ENCODE peak calls at places on chromosome 17, in seven cellular contexts. One of them, this sample, is unnamed.

GRCh38 chr17:43453331-43453812 is 30.4 kb upstream of the DHX8 start:
- DNase-seq in IMR-90: no peak
- DNase-seq in H9: no peak
- DNase-seq in neuronal stem cell: no peak
- DNase-seq in mesendoderm: no peak
- DNase-seq in mesenchymal stem cell: peak
- DNase-seq in trophoblast cell: no peak
- DNase-seq in this sample: no peak

GRCh38 chr17:33929181-33929724 is 325.8 kb upstream of the CCL2 start:
- DNase-seq in IMR-90: no peak
- DNase-seq in H9: peak
- DNase-seq in neuronal stem cell: peak
- DNase-seq in mesendoderm: peak
- DNase-seq in mesenchymal stem cell: no peak
- DNase-seq in trophoblast cell: no peak
- DNase-seq in this sample: peak

GRCh38 chr17:78736526-78737079 is 45.5 kb downstream of the CYTH1 start:
- DNase-seq in IMR-90: no peak
- DNase-seq in H9: peak
- DNase-seq in neuronal stem cell: no peak
- DNase-seq in mesendoderm: peak
- DNase-seq in mesenchymal stem cell: no peak
- DNase-seq in trophoblast cell: peak
- DNase-seq in this sample: no peak

GRCh38 chr17:10745231-10745630 is 15.4 kb upstream of the TMEM220 start:
- DNase-seq in IMR-90: no peak
- DNase-seq in H9: no peak
- DNase-seq in neuronal stem cell: no peak
- DNase-seq in mesendoderm: no peak
- DNase-seq in mesenchymal stem cell: peak
- DNase-seq in trophoblast cell: no peak
- DNase-seq in this sample: no peak

GRCh38 chr17:48497103-48497502 is 33.7 kb downstream of the HOXB1 start:
- DNase-seq in IMR-90: peak
- DNase-seq in H9: no peak
- DNase-seq in neuronal stem cell: no peak
- DNase-seq in mesendoderm: peak
- DNase-seq in mesenchymal stem cell: peak
- DNase-seq in trophoblast cell: peak
- DNase-seq in this sample: no peak

GRCh38 chr17:80146121-80147034 is 550 bp downstream of the EIF4A3 start:
- DNase-seq in IMR-90: peak
- DNase-seq in H9: no peak
- DNase-seq in neuronal stem cell: peak
- DNase-seq in mesendoderm: peak
- DNase-seq in mesenchymal stem cell: peak
- DNase-seq in trophoblast cell: peak
- DNase-seq in this sample: no peak

GRCh38 chr17:50806141-50806643 is 29.2 kb upstream of the WFIKKN2 start:
- DNase-seq in IMR-90: peak
- DNase-seq in H9: peak
- DNase-seq in neuronal stem cell: no peak
- DNase-seq in mesendoderm: no peak
- DNase-seq in mesenchymal stem cell: no peak
- DNase-seq in trophoblast cell: no peak
- DNase-seq in this sample: peak

GRCh38 chr17:50183439-50184001 is 17.7 kb downstream of the SGCA start:
- DNase-seq in IMR-90: peak
- DNase-seq in H9: no peak
- DNase-seq in neuronal stem cell: no peak
- DNase-seq in mesendoderm: no peak
- DNase-seq in mesenchymal stem cell: no peak
- DNase-seq in trophoblast cell: no peak
- DNase-seq in this sample: no peak

GRCh38 chr17:57281887-57282653 is 25.7 kb downstream of the MSI2 start:
- DNase-seq in IMR-90: no peak
- DNase-seq in H9: no peak
- DNase-seq in neuronal stem cell: no peak
- DNase-seq in mesendoderm: no peak
- DNase-seq in mesenchymal stem cell: no peak
- DNase-seq in trophoblast cell: no peak
- DNase-seq in this sample: no peak

GRCh38 chr17:21370430-21370829 is 5.7 kb upstream of the KCNJ12 start:
- DNase-seq in IMR-90: no peak
- DNase-seq in H9: no peak
- DNase-seq in neuronal stem cell: peak
- DNase-seq in mesendoderm: peak
- DNase-seq in mesenchymal stem cell: peak
- DNase-seq in trophoblast cell: no peak
- DNase-seq in this sample: no peak

GRCh38 chr17:51857052-51857593 is 301.4 kb downstream of the CA10 start:
- DNase-seq in IMR-90: no peak
- DNase-seq in H9: peak
- DNase-seq in neuronal stem cell: no peak
- DNase-seq in mesendoderm: peak
- DNase-seq in mesenchymal stem cell: no peak
- DNase-seq in trophoblast cell: no peak
- DNase-seq in this sample: no peak

GRCh38 chr17:52885882-52886281 is 727.4 kb upstream of the CA10 start:
- DNase-seq in IMR-90: no peak
- DNase-seq in H9: no peak
- DNase-seq in neuronal stem cell: no peak
- DNase-seq in mesendoderm: peak
- DNase-seq in mesenchymal stem cell: no peak
- DNase-seq in trophoblast cell: no peak
- DNase-seq in this sample: no peak

GRCh38 chr17:30952645-30953393 is 18.0 kb upstream of the RNF135 start:
- DNase-seq in IMR-90: no peak
- DNase-seq in H9: no peak
- DNase-seq in neuronal stem cell: no peak
- DNase-seq in mesendoderm: no peak
- DNase-seq in mesenchymal stem cell: no peak
- DNase-seq in trophoblast cell: no peak
- DNase-seq in this sample: no peak

GRCh38 chr17:1890758-1891450 is 61.1 kb downstream of the RPA1 start:
- DNase-seq in IMR-90: no peak
- DNase-seq in H9: no peak
- DNase-seq in neuronal stem cell: no peak
- DNase-seq in mesendoderm: no peak
- DNase-seq in mesenchymal stem cell: no peak
- DNase-seq in trophoblast cell: no peak
- DNase-seq in this sample: no peak

GRCh38 chr17:46030752-46031151 is 31.7 kb downstream of the STH start:
- DNase-seq in IMR-90: no peak
- DNase-seq in H9: no peak
- DNase-seq in neuronal stem cell: no peak
- DNase-seq in mesendoderm: no peak
- DNase-seq in mesenchymal stem cell: no peak
- DNase-seq in trophoblast cell: no peak
- DNase-seq in this sample: no peak

GRCh38 chr17:46031440-46031839 is 32.4 kb downstream of the STH start:
- DNase-seq in IMR-90: no peak
- DNase-seq in H9: no peak
- DNase-seq in neuronal stem cell: no peak
- DNase-seq in mesendoderm: no peak
- DNase-seq in mesenchymal stem cell: no peak
- DNase-seq in trophoblast cell: no peak
- DNase-seq in this sample: no peak

GRCh38 chr17:46033392-46033791 is 34.3 kb downstream of the STH start:
- DNase-seq in IMR-90: no peak
- DNase-seq in H9: no peak
- DNase-seq in neuronal stem cell: no peak
- DNase-seq in mesendoderm: no peak
- DNase-seq in mesenchymal stem cell: no peak
- DNase-seq in trophoblast cell: no peak
- DNase-seq in this sample: no peak

GRCh38 chr17:46031920-46032319 is 32.9 kb downstream of the STH start:
- DNase-seq in IMR-90: no peak
- DNase-seq in H9: no peak
- DNase-seq in neuronal stem cell: no peak
- DNase-seq in mesendoderm: no peak
- DNase-seq in mesenchymal stem cell: no peak
- DNase-seq in trophoblast cell: no peak
- DNase-seq in this sample: no peak

GRCh38 chr17:46032909-46033308 is 33.9 kb downstream of the STH start:
- DNase-seq in IMR-90: no peak
- DNase-seq in H9: no peak
- DNase-seq in neuronal stem cell: no peak
- DNase-seq in mesendoderm: no peak
- DNase-seq in mesenchymal stem cell: no peak
- DNase-seq in trophoblast cell: no peak
- DNase-seq in this sample: no peak
- H2BK120ac ChIP-seq in IMR-90: no peak
- H2BK120ac ChIP-seq in H9: no peak
- H2BK120ac ChIP-seq in neuronal stem cell: no peak
- H2BK120ac ChIP-seq in mesendoderm: no peak
- H2BK120ac ChIP-seq in mesenchymal stem cell: no peak
- H2BK120ac ChIP-seq in trophoblast cell: no peak
- H2BK120ac ChIP-seq in this sample: no peak

DNA sequence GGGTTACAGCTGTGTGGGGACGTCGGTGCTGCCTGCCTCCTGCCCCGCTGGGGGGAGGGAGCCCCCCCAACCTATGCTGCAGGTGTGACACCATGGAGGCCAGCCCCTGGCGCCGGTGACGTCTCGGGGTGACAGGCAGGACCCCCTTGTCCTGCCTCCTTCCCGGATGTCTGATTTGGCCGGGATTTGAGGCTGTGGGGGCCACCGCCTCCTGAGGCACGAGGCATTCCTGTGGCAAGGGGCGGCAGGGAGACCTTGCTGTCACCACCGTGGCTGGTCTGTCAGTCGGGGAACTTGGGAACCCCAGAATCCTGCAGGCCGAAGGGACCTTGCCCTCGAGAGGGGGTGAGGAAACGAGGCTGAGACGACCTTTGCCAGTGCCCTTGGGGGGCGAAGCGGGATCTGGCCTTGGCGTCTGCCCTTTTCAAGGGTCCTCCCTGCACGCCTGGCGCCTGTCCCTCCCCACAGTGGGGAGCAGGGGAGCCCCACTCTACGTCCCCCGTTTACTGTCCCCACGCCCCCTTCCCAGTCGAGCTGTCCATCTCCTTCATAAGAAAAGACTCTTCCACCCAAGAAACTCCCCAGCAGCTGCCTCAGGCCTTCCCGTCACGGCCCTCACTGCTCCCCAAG is 74.4 kb downstream of the METRNL start:
- DNase-seq in IMR-90: no peak
- DNase-seq in H9: no peak
- DNase-seq in neuronal stem cell: no peak
- DNase-seq in mesendoderm: no peak
- DNase-seq in mesenchymal stem cell: no peak
- DNase-seq in trophoblast cell: no peak
- DNase-seq in this sample: no peak
- H2BK120ac ChIP-seq in IMR-90: no peak
- H2BK120ac ChIP-seq in H9: no peak
- H2BK120ac ChIP-seq in neuronal stem cell: no peak
- H2BK120ac ChIP-seq in mesendoderm: no peak
- H2BK120ac ChIP-seq in mesenchymal stem cell: no peak
- H2BK120ac ChIP-seq in trophoblast cell: no peak
- H2BK120ac ChIP-seq in this sample: no peak

GRCh38 chr17:41988418-41988817 is 21.8 kb downstream of the CNP start:
- DNase-seq in IMR-90: no peak
- DNase-seq in H9: no peak
- DNase-seq in neuronal stem cell: no peak
- DNase-seq in mesendoderm: no peak
- DNase-seq in mesenchymal stem cell: no peak
- DNase-seq in trophoblast cell: peak
- DNase-seq in this sample: no peak

GRCh38 chr17:41989702-41990419 is 23.3 kb downstream of the CNP start:
- DNase-seq in IMR-90: no peak
- DNase-seq in H9: no peak
- DNase-seq in neuronal stem cell: no peak
- DNase-seq in mesendoderm: no peak
- DNase-seq in mesenchymal stem cell: no peak
- DNase-seq in trophoblast cell: peak
- DNase-seq in this sample: no peak

GRCh38 chr17:41985919-41986318 is 19.3 kb downstream of the CNP start:
- DNase-seq in IMR-90: no peak
- DNase-seq in H9: no peak
- DNase-seq in neuronal stem cell: no peak
- DNase-seq in mesendoderm: no peak
- DNase-seq in mesenchymal stem cell: no peak
- DNase-seq in trophoblast cell: no peak
- DNase-seq in this sample: no peak

GRCh38 chr17:41986634-41987033 is 20.0 kb downstream of the CNP start:
- DNase-seq in IMR-90: no peak
- DNase-seq in H9: no peak
- DNase-seq in neuronal stem cell: no peak
- DNase-seq in mesendoderm: no peak
- DNase-seq in mesenchymal stem cell: no peak
- DNase-seq in trophoblast cell: no peak
- DNase-seq in this sample: no peak

DNA sequence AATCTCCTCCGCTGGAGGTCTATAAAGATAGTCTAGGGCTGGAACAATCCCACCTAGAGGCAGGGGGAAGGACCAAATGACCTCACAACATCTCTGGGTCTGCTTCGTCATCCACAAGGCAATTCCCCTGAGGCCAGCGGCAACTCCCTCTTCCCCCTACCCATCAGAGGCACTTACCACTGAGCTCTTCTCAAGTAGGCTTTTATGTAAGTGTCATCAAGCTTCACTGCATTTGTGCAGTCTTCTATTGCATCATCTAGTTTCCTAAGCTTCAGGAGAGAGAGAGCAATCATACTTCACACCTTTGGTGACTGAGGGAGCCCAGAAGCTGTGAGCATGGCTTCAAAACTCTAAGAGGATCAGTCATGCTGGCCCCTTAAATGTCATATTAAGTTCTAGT is 21.0 kb downstream of the CNP start:
- DNase-seq in IMR-90: no peak
- DNase-seq in H9: no peak
- DNase-seq in neuronal stem cell: no peak
- DNase-seq in mesendoderm: peak
- DNase-seq in mesenchymal stem cell: no peak
- DNase-seq in trophoblast cell: no peak
- DNase-seq in this sample: no peak
- H2BK120ac ChIP-seq in IMR-90: no peak
- H2BK120ac ChIP-seq in H9: no peak
- H2BK120ac ChIP-seq in neuronal stem cell: no peak
- H2BK120ac ChIP-seq in mesendoderm: no peak
- H2BK120ac ChIP-seq in mesenchymal stem cell: no peak
- H2BK120ac ChIP-seq in trophoblast cell: no peak
- H2BK120ac ChIP-seq in this sample: no peak

DNA sequence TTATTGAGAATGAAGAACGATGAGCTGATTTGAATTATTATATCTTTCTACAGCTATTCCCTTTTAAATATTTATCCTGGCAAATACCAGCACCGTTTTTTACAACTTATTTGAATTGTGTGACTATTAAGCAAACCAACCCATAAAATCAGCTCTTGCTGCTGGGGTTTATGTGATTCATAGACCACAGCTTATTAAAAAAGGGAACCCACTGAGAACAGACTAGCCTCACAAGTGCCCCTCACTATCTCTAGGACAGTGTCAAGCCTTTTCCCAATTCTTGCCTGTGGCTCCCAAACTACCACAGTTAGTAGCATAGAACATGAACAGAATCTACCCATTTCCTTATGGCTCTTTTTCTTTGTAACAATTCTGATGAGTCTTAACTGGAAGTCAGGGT is 6.1 kb upstream of the LIG3 start:
- DNase-seq in IMR-90: no peak
- DNase-seq in H9: no peak
- DNase-seq in neuronal stem cell: no peak
- DNase-seq in mesendoderm: no peak
- DNase-seq in mesenchymal stem cell: no peak
- DNase-seq in trophoblast cell: no peak
- DNase-seq in this sample: no peak
- H2BK120ac ChIP-seq in IMR-90: no peak
- H2BK120ac ChIP-seq in H9: no peak
- H2BK120ac ChIP-seq in neuronal stem cell: no peak
- H2BK120ac ChIP-seq in mesendoderm: no peak
- H2BK120ac ChIP-seq in mesenchymal stem cell: no peak
- H2BK120ac ChIP-seq in trophoblast cell: no peak
- H2BK120ac ChIP-seq in this sample: no peak

GRCh38 chr17:18059283-18059682 is 20.1 kb downstream of the GID4 start:
- DNase-seq in IMR-90: no peak
- DNase-seq in H9: no peak
- DNase-seq in neuronal stem cell: no peak
- DNase-seq in mesendoderm: no peak
- DNase-seq in mesenchymal stem cell: no peak
- DNase-seq in trophoblast cell: no peak
- DNase-seq in this sample: no peak
- H2BK120ac ChIP-seq in IMR-90: no peak
- H2BK120ac ChIP-seq in H9: no peak
- H2BK120ac ChIP-seq in neuronal stem cell: no peak
- H2BK120ac ChIP-seq in mesendoderm: no peak
- H2BK120ac ChIP-seq in mesenchymal stem cell: no peak
- H2BK120ac ChIP-seq in trophoblast cell: no peak
- H2BK120ac ChIP-seq in this sample: no peak

This sample was measured in H1.